ENCODE peak calls at places on chromosomes 4 and X, in five cellular contexts. One of them, this sample, is unnamed.

GRCh38 chr4:17373666-17374065 is 138.2 kb downstream of the QDPR start:
- DNase-seq in NB4: no peak
- DNase-seq in cardiac fibroblast: no peak
- DNase-seq in CD8-positive, alpha-beta T cell: no peak
- DNase-seq in suprapubic skin: no peak
- DNase-seq in this sample: no peak

GRCh38 chr4:101833455-101833854 is 42.9 kb downstream of the BANK1 start:
- DNase-seq in CD8-positive, alpha-beta T cell: no peak
- DNase-seq in suprapubic skin: no peak
- DNase-seq in cardiac fibroblast: peak; percentile 22
- DNase-seq in NB4: no peak
- DNase-seq in this sample: no peak

GRCh38 chr4:56215138-56215793 is 172.0 kb downstream of the AASDH start:
- DNase-seq in cardiac fibroblast: peak; percentile 51
- DNase-seq in CD8-positive, alpha-beta T cell: no peak
- DNase-seq in suprapubic skin: no peak
- DNase-seq in NB4: no peak
- DNase-seq in this sample: no peak

GRCh38 chr4:187663076-187663475 is 332.5 kb upstream of the ZFP42 start:
- DNase-seq in CD8-positive, alpha-beta T cell: no peak
- DNase-seq in NB4: no peak
- DNase-seq in suprapubic skin: no peak
- DNase-seq in cardiac fibroblast: peak; percentile 19
- DNase-seq in this sample: no peak

GRCh38 chr4:139084425-139085093 is 69.0 kb downstream of the NOCT start:
- DNase-seq in CD8-positive, alpha-beta T cell: no peak
- DNase-seq in suprapubic skin: no peak
- DNase-seq in NB4: no peak
- DNase-seq in cardiac fibroblast: no peak
- DNase-seq in this sample: no peak

GRCh38 chrX:13734278-13735172 is at the start of the genes OFD1 and TRAPPC2:
- DNase-seq in cardiac fibroblast: peak; percentile 94
- DNase-seq in CD8-positive, alpha-beta T cell: peak; percentile 80
- DNase-seq in NB4: peak; percentile 96
- DNase-seq in suprapubic skin: peak; percentile 95
- DNase-seq in this sample: peak; percentile 89

GRCh38 chrX:129108936-129109335 is 414.4 kb downstream of the SMARCA1 start:
- DNase-seq in cardiac fibroblast: no peak
- DNase-seq in CD8-positive, alpha-beta T cell: no peak
- DNase-seq in NB4: no peak
- DNase-seq in suprapubic skin: no peak
- DNase-seq in this sample: no peak

GRCh38 chr4:142126890-142127497 is 490.6 kb downstream of the IL15 start:
- DNase-seq in cardiac fibroblast: peak; percentile 88
- DNase-seq in NB4: peak; percentile 61
- DNase-seq in suprapubic skin: no peak
- DNase-seq in CD8-positive, alpha-beta T cell: peak; percentile 50
- DNase-seq in this sample: no peak

GRCh38 chrX:41730101-41730500 is 6.1 kb downstream of the GPR82 start:
- DNase-seq in CD8-positive, alpha-beta T cell: no peak
- DNase-seq in NB4: no peak
- DNase-seq in suprapubic skin: no peak
- DNase-seq in cardiac fibroblast: peak; percentile 36
- DNase-seq in this sample: no peak

GRCh38 chr4:63302792-63303191 is 1106.5 kb downstream of the TECRL start:
- DNase-seq in suprapubic skin: no peak
- DNase-seq in CD8-positive, alpha-beta T cell: no peak
- DNase-seq in cardiac fibroblast: no peak
- DNase-seq in NB4: no peak
- DNase-seq in this sample: no peak

GRCh38 chrX:139930923-139931645 is 1.8 kb downstream of the ATP11C start:
- DNase-seq in suprapubic skin: no peak
- DNase-seq in CD8-positive, alpha-beta T cell: peak; percentile 0
- DNase-seq in cardiac fibroblast: peak; percentile 22
- DNase-seq in NB4: peak; percentile 51
- DNase-seq in this sample: no peak

GRCh38 chr4:118826723-118827444 is 9.0 kb downstream of the SEC24D start:
- DNase-seq in suprapubic skin: no peak
- DNase-seq in NB4: no peak
- DNase-seq in CD8-positive, alpha-beta T cell: no peak
- DNase-seq in cardiac fibroblast: no peak
- DNase-seq in this sample: no peak

GRCh38 chrX:30150196-30150895 is 65.0 kb upstream of the MAGEB2 start:
- DNase-seq in CD8-positive, alpha-beta T cell: no peak
- DNase-seq in cardiac fibroblast: no peak
- DNase-seq in NB4: no peak
- DNase-seq in suprapubic skin: no peak
- DNase-seq in this sample: no peak

GRCh38 chrX:9352683-9353430 is 112.0 kb upstream of the TBL1X start:
- DNase-seq in NB4: peak; percentile 94
- DNase-seq in cardiac fibroblast: peak; percentile 84
- DNase-seq in CD8-positive, alpha-beta T cell: no peak
- DNase-seq in suprapubic skin: no peak
- DNase-seq in this sample: no peak

GRCh38 chrX:64204252-64204651 is 1.3 kb downstream of the AMER1 start:
- DNase-seq in cardiac fibroblast: no peak
- DNase-seq in suprapubic skin: no peak
- DNase-seq in NB4: no peak
- DNase-seq in CD8-positive, alpha-beta T cell: no peak
- DNase-seq in this sample: no peak

GRCh38 chr4:1615786-1616573 is 68.1 kb downstream of the FAM53A start:
- DNase-seq in cardiac fibroblast: no peak
- DNase-seq in CD8-positive, alpha-beta T cell: no peak
- DNase-seq in suprapubic skin: no peak
- DNase-seq in NB4: no peak
- DNase-seq in this sample: no peak

GRCh38 chr4:66108898-66109297 is 438.6 kb upstream of the EPHA5 start:
- DNase-seq in cardiac fibroblast: peak; percentile 3
- DNase-seq in NB4: no peak
- DNase-seq in suprapubic skin: no peak
- DNase-seq in CD8-positive, alpha-beta T cell: no peak
- DNase-seq in this sample: no peak

GRCh38 chrX:46959101-46959500 is 46.9 kb downstream of the JADE3 start:
- DNase-seq in cardiac fibroblast: no peak
- DNase-seq in CD8-positive, alpha-beta T cell: no peak
- DNase-seq in NB4: no peak
- DNase-seq in suprapubic skin: no peak
- DNase-seq in this sample: no peak

GRCh38 chr4:33073811-33074210 is 2353.6 kb downstream of the PCDH7 start:
- DNase-seq in NB4: no peak
- DNase-seq in suprapubic skin: no peak
- DNase-seq in cardiac fibroblast: peak; percentile 65
- DNase-seq in CD8-positive, alpha-beta T cell: no peak
- DNase-seq in this sample: no peak

GRCh38 chr4:10743357-10743756 is 58.8 kb upstream of the CLNK start:
- DNase-seq in NB4: no peak
- DNase-seq in CD8-positive, alpha-beta T cell: no peak
- DNase-seq in cardiac fibroblast: no peak
- DNase-seq in suprapubic skin: no peak
- DNase-seq in this sample: no peak

GRCh38 chr4:4541040-4541631 is 712 bp downstream of the STX18 start:
- DNase-seq in suprapubic skin: no peak
- DNase-seq in CD8-positive, alpha-beta T cell: peak; percentile 2
- DNase-seq in cardiac fibroblast: peak; percentile 67
- DNase-seq in NB4: peak; percentile 74
- DNase-seq in this sample: no peak

GRCh38 chr4:150501019-150501727 is 80.8 kb upstream of the MAB21L2 start:
- DNase-seq in NB4: peak; percentile 66
- DNase-seq in cardiac fibroblast: peak; percentile 96
- DNase-seq in suprapubic skin: no peak
- DNase-seq in CD8-positive, alpha-beta T cell: no peak
- DNase-seq in this sample: no peak

GRCh38 chr4:107050525-107051135 is 14.5 kb upstream of the DKK2 start:
- DNase-seq in NB4: peak; percentile 16
- DNase-seq in cardiac fibroblast: peak; percentile 36
- DNase-seq in suprapubic skin: no peak
- DNase-seq in CD8-positive, alpha-beta T cell: no peak
- DNase-seq in this sample: no peak

GRCh38 chr4:76582074-76582816 is 147.2 kb downstream of the SHROOM3 start:
- DNase-seq in CD8-positive, alpha-beta T cell: no peak
- DNase-seq in cardiac fibroblast: no peak
- DNase-seq in suprapubic skin: no peak
- DNase-seq in NB4: no peak
- DNase-seq in this sample: no peak

GRCh38 chr4:112563431-112564200 is 47.6 kb upstream of the NEUROG2 start:
- DNase-seq in NB4: no peak
- DNase-seq in suprapubic skin: no peak
- DNase-seq in CD8-positive, alpha-beta T cell: no peak
- DNase-seq in cardiac fibroblast: no peak
- DNase-seq in this sample: no peak

GRCh38 chr4:39036172-39036571 is 4.0 kb upstream of the TMEM156 start:
- DNase-seq in suprapubic skin: no peak
- DNase-seq in cardiac fibroblast: peak; percentile 95
- DNase-seq in CD8-positive, alpha-beta T cell: no peak
- DNase-seq in NB4: no peak
- DNase-seq in this sample: no peak

GRCh38 chr4:90317785-90318184 is 190.6 kb downstream of the CCSER1 start:
- DNase-seq in CD8-positive, alpha-beta T cell: no peak
- DNase-seq in cardiac fibroblast: peak; percentile 93
- DNase-seq in suprapubic skin: no peak
- DNase-seq in NB4: no peak
- DNase-seq in this sample: no peak

GRCh38 chrX:115632455-115632854 is 71.5 kb downstream of the PLS3 start:
- DNase-seq in CD8-positive, alpha-beta T cell: no peak
- DNase-seq in NB4: no peak
- DNase-seq in cardiac fibroblast: peak; percentile 39
- DNase-seq in suprapubic skin: no peak
- DNase-seq in this sample: no peak

GRCh38 chr4:98661356-98662054 is 3.1 kb upstream of the TSPAN5 start:
- DNase-seq in CD8-positive, alpha-beta T cell: no peak
- DNase-seq in NB4: no peak
- DNase-seq in cardiac fibroblast: no peak
- DNase-seq in suprapubic skin: no peak
- DNase-seq in this sample: no peak

GRCh38 chr4:10099521-10100325 is 16.9 kb downstream of the WDR1 start:
- DNase-seq in CD8-positive, alpha-beta T cell: no peak
- DNase-seq in suprapubic skin: no peak
- DNase-seq in cardiac fibroblast: no peak
- DNase-seq in NB4: no peak
- DNase-seq in this sample: no peak

GRCh38 chr4:174362340-174362739 is 78.6 kb downstream of the CEP44 start:
- DNase-seq in NB4: no peak
- DNase-seq in cardiac fibroblast: no peak
- DNase-seq in CD8-positive, alpha-beta T cell: no peak
- DNase-seq in suprapubic skin: no peak
- DNase-seq in this sample: no peak

GRCh38 chr4:7049295-7049694 is 6.1 kb downstream of the TADA2B start:
- DNase-seq in suprapubic skin: no peak
- DNase-seq in CD8-positive, alpha-beta T cell: no peak
- DNase-seq in NB4: no peak
- DNase-seq in cardiac fibroblast: no peak
- DNase-seq in this sample: no peak

GRCh38 chr4:150579591-150580234 is 2.2 kb upstream of the MAB21L2 start:
- DNase-seq in NB4: no peak
- DNase-seq in CD8-positive, alpha-beta T cell: no peak
- DNase-seq in suprapubic skin: peak; percentile 54
- DNase-seq in cardiac fibroblast: peak; percentile 36
- DNase-seq in this sample: peak; percentile 76

GRCh38 chrX:9775930-9776329 is 10.3 kb upstream of the GPR143 start:
- DNase-seq in CD8-positive, alpha-beta T cell: no peak
- DNase-seq in NB4: peak; percentile 88
- DNase-seq in suprapubic skin: no peak
- DNase-seq in cardiac fibroblast: no peak
- DNase-seq in this sample: no peak

GRCh38 chr4:171727185-171727584 is 86.0 kb upstream of the GALNTL6 start:
- DNase-seq in cardiac fibroblast: no peak
- DNase-seq in CD8-positive, alpha-beta T cell: no peak
- DNase-seq in suprapubic skin: no peak
- DNase-seq in NB4: no peak
- DNase-seq in this sample: no peak

GRCh38 chr4:105194328-105195231 is 47.9 kb downstream of the TET2 start:
- DNase-seq in cardiac fibroblast: peak; percentile 69
- DNase-seq in suprapubic skin: no peak
- DNase-seq in CD8-positive, alpha-beta T cell: no peak
- DNase-seq in NB4: no peak
- DNase-seq in this sample: no peak

GRCh38 chr4:37917388-37917787 is 26.5 kb downstream of the TBC1D1 start:
- DNase-seq in CD8-positive, alpha-beta T cell: no peak
- DNase-seq in NB4: no peak
- DNase-seq in cardiac fibroblast: no peak
- DNase-seq in suprapubic skin: no peak
- DNase-seq in this sample: no peak

GRCh38 chr4:75995727-75996126 is 5.0 kb upstream of the SDAD1 start:
- DNase-seq in CD8-positive, alpha-beta T cell: no peak
- DNase-seq in NB4: peak; percentile 66
- DNase-seq in suprapubic skin: no peak
- DNase-seq in cardiac fibroblast: peak; percentile 72
- DNase-seq in this sample: no peak

DNA sequence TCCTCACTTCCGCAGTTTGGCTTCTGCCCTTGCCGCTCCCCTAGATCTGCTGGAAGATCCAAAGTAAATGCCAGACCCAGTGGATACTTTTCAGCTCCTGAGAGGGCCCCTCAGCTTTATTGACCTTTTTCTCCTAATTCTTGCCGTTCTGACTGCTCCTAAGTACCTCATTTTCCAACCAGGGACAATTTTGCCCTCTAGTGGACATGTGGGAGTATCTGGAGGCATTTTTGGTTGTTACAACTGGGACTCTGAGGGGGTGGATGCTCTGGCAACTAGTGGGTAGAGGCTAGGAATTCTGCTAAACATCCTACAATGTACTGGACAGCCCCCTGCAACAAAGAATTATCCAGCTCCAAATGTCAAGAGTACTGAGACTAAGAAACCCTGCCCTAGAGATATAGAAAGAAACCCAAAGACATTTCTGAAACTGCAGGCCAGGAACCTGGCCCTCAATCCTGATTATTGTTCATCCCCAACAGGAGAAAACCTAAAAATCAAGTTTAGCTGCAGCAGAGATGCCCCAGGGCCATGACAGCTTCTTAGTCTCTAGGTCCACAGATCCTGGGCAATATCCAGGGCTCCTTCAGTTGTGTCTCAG is 3.4 kb downstream of the TEX13B start:
- DNase-seq in NB4: peak; percentile 26
- DNase-seq in cardiac fibroblast: peak; percentile 59
- DNase-seq in CD8-positive, alpha-beta T cell: no peak
- DNase-seq in suprapubic skin: no peak
- DNase-seq in this sample: no peak
- TF ChIP-seq CTCF in NB4: peak; percentile 45
- TF ChIP-seq CTCF in cardiac fibroblast: peak; percentile 57
- TF ChIP-seq CTCF in CD8-positive, alpha-beta T cell: no peak
- TF ChIP-seq CTCF in suprapubic skin: no peak
- TF ChIP-seq CTCF in this sample: peak; percentile 63

GRCh38 chr4:168633071-168633470 is 136.2 kb downstream of the PALLD start:
- DNase-seq in CD8-positive, alpha-beta T cell: no peak
- DNase-seq in cardiac fibroblast: no peak
- DNase-seq in suprapubic skin: no peak
- DNase-seq in NB4: no peak
- DNase-seq in this sample: no peak
- TF ChIP-seq CTCF in CD8-positive, alpha-beta T cell: no peak
- TF ChIP-seq CTCF in cardiac fibroblast: no peak
- TF ChIP-seq CTCF in suprapubic skin: no peak
- TF ChIP-seq CTCF in NB4: no peak
- TF ChIP-seq CTCF in this sample: no peak

GRCh38 chr4:28269426-28269825 is 1408.8 kb downstream of the STIM2 start:
- DNase-seq in suprapubic skin: no peak
- DNase-seq in NB4: no peak
- DNase-seq in CD8-positive, alpha-beta T cell: no peak
- DNase-seq in cardiac fibroblast: no peak
- DNase-seq in this sample: no peak
- TF ChIP-seq CTCF in suprapubic skin: no peak
- TF ChIP-seq CTCF in NB4: no peak
- TF ChIP-seq CTCF in CD8-positive, alpha-beta T cell: no peak
- TF ChIP-seq CTCF in cardiac fibroblast: no peak
- TF ChIP-seq CTCF in this sample: no peak

GRCh38 chr4:14223461-14223860 is 595.9 kb upstream of the BOD1L1 start:
- DNase-seq in cardiac fibroblast: no peak
- DNase-seq in CD8-positive, alpha-beta T cell: no peak
- DNase-seq in NB4: no peak
- DNase-seq in suprapubic skin: no peak
- DNase-seq in this sample: no peak
- TF ChIP-seq CTCF in cardiac fibroblast: no peak
- TF ChIP-seq CTCF in CD8-positive, alpha-beta T cell: no peak
- TF ChIP-seq CTCF in NB4: no peak
- TF ChIP-seq CTCF in suprapubic skin: no peak
- TF ChIP-seq CTCF in this sample: no peak